ENCODE peak calls at places on chromosomes 6 and 20, in seven cellular contexts. One of them, this sample, is unnamed.
A peak's percentile ranks its signal among the peaks of the same experiment; 100 is the strongest.

GRCh38 chr6:30074331-30075093 is 1.1 kb downstream of the RNF39 start:
- DNase-seq in A549: no peak
- DNase-seq in endothelial cell of umbilical vein: no peak
- DNase-seq in transverse colon: no peak
- DNase-seq in thyroid gland: no peak
- DNase-seq in prostate gland: peak; percentile 41
- DNase-seq in adrenal gland: no peak
- DNase-seq in this sample: no peak

GRCh38 chr20:31837896-31838397 is 7.5 kb downstream of the FOXS1 start:
- DNase-seq in A549: peak; percentile 39
- DNase-seq in adrenal gland: no peak
- DNase-seq in transverse colon: no peak
- DNase-seq in endothelial cell of umbilical vein: peak; percentile 58
- DNase-seq in prostate gland: no peak
- DNase-seq in thyroid gland: no peak
- DNase-seq in this sample: no peak

GRCh38 chr6:134527108-134527787 is 209.3 kb upstream of the SGK1 start:
- DNase-seq in thyroid gland: no peak
- DNase-seq in A549: no peak
- DNase-seq in prostate gland: no peak
- DNase-seq in adrenal gland: no peak
- DNase-seq in endothelial cell of umbilical vein: no peak
- DNase-seq in transverse colon: no peak
- DNase-seq in this sample: no peak

GRCh38 chr6:170108456-170108855 is 182.4 kb downstream of the DLL1 start:
- DNase-seq in A549: no peak
- DNase-seq in transverse colon: no peak
- DNase-seq in adrenal gland: no peak
- DNase-seq in endothelial cell of umbilical vein: no peak
- DNase-seq in prostate gland: no peak
- DNase-seq in thyroid gland: no peak
- DNase-seq in this sample: peak; percentile 17

GRCh38 chr6:35469711-35470662 is 1.8 kb downstream of the RPL10A start:
- DNase-seq in transverse colon: peak; percentile 55
- DNase-seq in prostate gland: no peak
- DNase-seq in adrenal gland: no peak
- DNase-seq in thyroid gland: peak; percentile 44
- DNase-seq in endothelial cell of umbilical vein: peak; percentile 22
- DNase-seq in A549: no peak
- DNase-seq in this sample: peak; percentile 39

GRCh38 chr20:37245181-37245580 is 16.4 kb downstream of the GHRH start:
- DNase-seq in adrenal gland: no peak
- DNase-seq in prostate gland: no peak
- DNase-seq in thyroid gland: no peak
- DNase-seq in transverse colon: no peak
- DNase-seq in endothelial cell of umbilical vein: no peak
- DNase-seq in A549: no peak
- DNase-seq in this sample: no peak

GRCh38 chr20:12927489-12927888 is 81.3 kb upstream of the SPTLC3 start:
- DNase-seq in endothelial cell of umbilical vein: peak; percentile 23
- DNase-seq in adrenal gland: no peak
- DNase-seq in A549: no peak
- DNase-seq in thyroid gland: no peak
- DNase-seq in transverse colon: no peak
- DNase-seq in prostate gland: no peak
- DNase-seq in this sample: no peak

GRCh38 chr6:122530440-122531046 is 58.9 kb upstream of the SERINC1 start:
- DNase-seq in prostate gland: peak; percentile 64
- DNase-seq in thyroid gland: peak; percentile 44
- DNase-seq in adrenal gland: peak; percentile 40
- DNase-seq in endothelial cell of umbilical vein: peak; percentile 76
- DNase-seq in A549: peak; percentile 49
- DNase-seq in transverse colon: peak; percentile 58
- DNase-seq in this sample: peak; percentile 53

DNA sequence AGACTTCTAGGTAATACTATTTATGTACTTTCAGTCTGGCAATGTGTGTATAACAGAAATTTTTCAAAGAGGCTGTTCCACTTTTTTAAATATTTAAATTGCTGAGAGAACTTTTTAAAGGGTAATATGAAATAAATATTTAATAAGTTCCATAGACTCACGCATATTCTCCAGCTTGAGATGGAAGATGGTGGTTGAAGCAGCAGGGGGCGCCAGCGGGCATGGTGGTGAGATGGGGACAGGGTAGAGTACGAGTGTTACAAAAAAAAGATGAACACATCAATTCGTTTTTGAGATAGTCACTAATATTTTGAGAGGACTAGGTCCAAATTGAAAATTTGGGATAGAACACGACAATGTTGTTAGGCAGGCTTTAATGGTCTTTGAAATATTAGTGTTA is 68.4 kb downstream of the RSPO3 start:
- DNase-seq in transverse colon: peak; percentile 53
- DNase-seq in endothelial cell of umbilical vein: no peak
- DNase-seq in adrenal gland: peak; percentile 39
- DNase-seq in thyroid gland: peak; percentile 33
- DNase-seq in A549: peak; percentile 31
- DNase-seq in prostate gland: no peak
- DNase-seq in this sample: peak; percentile 71
- TF ChIP-seq CTCF in transverse colon: peak; percentile 30
- TF ChIP-seq CTCF in endothelial cell of umbilical vein: no peak
- TF ChIP-seq CTCF in adrenal gland: peak; percentile 28
- TF ChIP-seq CTCF in thyroid gland: peak; percentile 22
- TF ChIP-seq CTCF in A549: peak; percentile 43
- TF ChIP-seq CTCF in prostate gland: peak; percentile 18
- TF ChIP-seq CTCF in this sample: no peak

GRCh38 chr6:41489284-41489851 is 56.8 kb upstream of the FOXP4 start:
- DNase-seq in adrenal gland: no peak
- DNase-seq in thyroid gland: no peak
- DNase-seq in endothelial cell of umbilical vein: no peak
- DNase-seq in prostate gland: no peak
- DNase-seq in A549: no peak
- DNase-seq in transverse colon: no peak
- DNase-seq in this sample: no peak
- H3K4me1 ChIP-seq in adrenal gland: no peaks in the 10 kb centered on the region
- H3K4me1 ChIP-seq in thyroid gland: no peaks in the 10 kb centered on the region
- H3K4me1 ChIP-seq in endothelial cell of umbilical vein: no peaks in the 10 kb centered on the region
- H3K4me1 ChIP-seq in prostate gland: no peaks in the 10 kb centered on the region
- H3K4me1 ChIP-seq in A549: no peaks in the 10 kb centered on the region
- H3K4me1 ChIP-seq in transverse colon: peaks cover 8% of the 10 kb centered on the region
- H3K4me1 ChIP-seq in this sample: peaks cover 5% of the 10 kb centered on the region

DNA sequence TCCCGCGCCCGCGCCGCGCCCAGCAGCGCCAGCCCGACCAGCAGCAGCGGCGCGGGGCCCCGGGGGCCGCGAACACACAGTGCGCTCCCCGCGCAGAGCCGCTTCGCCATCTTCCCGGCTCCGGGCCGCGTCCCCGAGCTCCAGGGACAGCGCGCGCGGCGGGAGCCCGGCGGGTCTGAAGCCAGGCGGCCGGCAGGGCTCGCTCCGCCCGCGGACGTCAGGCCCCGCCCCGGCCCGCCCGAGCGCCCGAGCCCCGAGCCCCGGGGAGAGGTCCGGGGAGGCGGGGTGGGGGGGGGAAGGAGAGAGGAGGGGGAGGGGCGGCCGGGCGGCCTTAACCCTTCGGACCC is at the start of gene LAMA5:
- DNase-seq in prostate gland: no peak
- DNase-seq in transverse colon: peak; percentile 69
- DNase-seq in A549: peak; percentile 61
- DNase-seq in adrenal gland: peak; percentile 63
- DNase-seq in endothelial cell of umbilical vein: no peak
- DNase-seq in thyroid gland: peak; percentile 74
- DNase-seq in this sample: peak; percentile 72
- TF ChIP-seq POLR2A in prostate gland: peak; percentile 69
- TF ChIP-seq POLR2A in transverse colon: no peak
- TF ChIP-seq POLR2A in A549: peak; percentile 67
- TF ChIP-seq POLR2A in adrenal gland: peak; percentile 74
- TF ChIP-seq POLR2A in endothelial cell of umbilical vein: no peak
- TF ChIP-seq POLR2A in thyroid gland: peak; percentile 65
- TF ChIP-seq POLR2A in this sample: no peak

GRCh38 chr20:50191566-50192363 is 1.1 kb downstream of the CEBPB start:
- DNase-seq in thyroid gland: peak; percentile 46
- DNase-seq in adrenal gland: peak; percentile 69
- DNase-seq in A549: peak; percentile 75
- DNase-seq in transverse colon: peak; percentile 55
- DNase-seq in prostate gland: peak; percentile 36
- DNase-seq in endothelial cell of umbilical vein: peak; percentile 68
- DNase-seq in this sample: peak; percentile 47
- TF ChIP-seq CTCF in thyroid gland: peak; percentile 11
- TF ChIP-seq CTCF in adrenal gland: peak; percentile 62
- TF ChIP-seq CTCF in A549: no peak
- TF ChIP-seq CTCF in transverse colon: peak; percentile 39
- TF ChIP-seq CTCF in prostate gland: no peak
- TF ChIP-seq CTCF in endothelial cell of umbilical vein: peak; percentile 52
- TF ChIP-seq CTCF in this sample: peak; percentile 30

GRCh38 chr20:7523288-7523687 is 417.0 kb downstream of the HAO1 start:
- DNase-seq in adrenal gland: no peak
- DNase-seq in thyroid gland: no peak
- DNase-seq in A549: no peak
- DNase-seq in prostate gland: no peak
- DNase-seq in transverse colon: no peak
- DNase-seq in endothelial cell of umbilical vein: no peak
- DNase-seq in this sample: no peak
- H3K4me1 ChIP-seq in adrenal gland: no peaks in the 10 kb centered on the region
- H3K4me1 ChIP-seq in thyroid gland: no peaks in the 10 kb centered on the region
- H3K4me1 ChIP-seq in A549: no peaks in the 10 kb centered on the region
- H3K4me1 ChIP-seq in prostate gland: no peaks in the 10 kb centered on the region
- H3K4me1 ChIP-seq in transverse colon: no peaks in the 10 kb centered on the region
- H3K4me1 ChIP-seq in endothelial cell of umbilical vein: no peaks in the 10 kb centered on the region
- H3K4me1 ChIP-seq in this sample: no peaks in the 10 kb centered on the region

GRCh38 chr6:27479319-27480182 is 6.6 kb upstream of the ZNF184 start:
- DNase-seq in endothelial cell of umbilical vein: peak; percentile 94
- DNase-seq in A549: peak; percentile 87
- DNase-seq in prostate gland: peak; percentile 76
- DNase-seq in adrenal gland: peak; percentile 66
- DNase-seq in thyroid gland: peak; percentile 79
- DNase-seq in transverse colon: peak; percentile 80
- DNase-seq in this sample: peak; percentile 63
- TF ChIP-seq POLR2A in endothelial cell of umbilical vein: no peak
- TF ChIP-seq POLR2A in A549: no peak
- TF ChIP-seq POLR2A in prostate gland: peak; percentile 43
- TF ChIP-seq POLR2A in adrenal gland: peak; percentile 57
- TF ChIP-seq POLR2A in thyroid gland: no peak
- TF ChIP-seq POLR2A in transverse colon: no peak
- TF ChIP-seq POLR2A in this sample: no peak

GRCh38 chr6:16127471-16127870 is 1.4 kb upstream of the MYLIP start:
- DNase-seq in transverse colon: no peak
- DNase-seq in prostate gland: no peak
- DNase-seq in endothelial cell of umbilical vein: no peak
- DNase-seq in adrenal gland: no peak
- DNase-seq in A549: no peak
- DNase-seq in thyroid gland: no peak
- DNase-seq in this sample: no peak

GRCh38 chr6:16129623-16130243 is 847 bp downstream of the MYLIP start:
- DNase-seq in A549: no peak
- DNase-seq in prostate gland: no peak
- DNase-seq in adrenal gland: peak; percentile 39
- DNase-seq in thyroid gland: peak; percentile 52
- DNase-seq in transverse colon: peak; percentile 41
- DNase-seq in endothelial cell of umbilical vein: peak; percentile 52
- DNase-seq in this sample: peak; percentile 52

GRCh38 chr6:16130437-16130891 is 1.6 kb downstream of the MYLIP start:
- DNase-seq in endothelial cell of umbilical vein: no peak
- DNase-seq in transverse colon: peak; percentile 45
- DNase-seq in A549: no peak
- DNase-seq in prostate gland: peak; percentile 12
- DNase-seq in adrenal gland: no peak
- DNase-seq in thyroid gland: peak; percentile 37
- DNase-seq in this sample: no peak

GRCh38 chr6:16130932-16131387 is 2.1 kb downstream of the MYLIP start:
- DNase-seq in endothelial cell of umbilical vein: peak; percentile 88
- DNase-seq in A549: peak; percentile 67
- DNase-seq in thyroid gland: peak; percentile 60
- DNase-seq in adrenal gland: no peak
- DNase-seq in transverse colon: peak; percentile 73
- DNase-seq in prostate gland: peak; percentile 46
- DNase-seq in this sample: peak; percentile 49

DNA sequence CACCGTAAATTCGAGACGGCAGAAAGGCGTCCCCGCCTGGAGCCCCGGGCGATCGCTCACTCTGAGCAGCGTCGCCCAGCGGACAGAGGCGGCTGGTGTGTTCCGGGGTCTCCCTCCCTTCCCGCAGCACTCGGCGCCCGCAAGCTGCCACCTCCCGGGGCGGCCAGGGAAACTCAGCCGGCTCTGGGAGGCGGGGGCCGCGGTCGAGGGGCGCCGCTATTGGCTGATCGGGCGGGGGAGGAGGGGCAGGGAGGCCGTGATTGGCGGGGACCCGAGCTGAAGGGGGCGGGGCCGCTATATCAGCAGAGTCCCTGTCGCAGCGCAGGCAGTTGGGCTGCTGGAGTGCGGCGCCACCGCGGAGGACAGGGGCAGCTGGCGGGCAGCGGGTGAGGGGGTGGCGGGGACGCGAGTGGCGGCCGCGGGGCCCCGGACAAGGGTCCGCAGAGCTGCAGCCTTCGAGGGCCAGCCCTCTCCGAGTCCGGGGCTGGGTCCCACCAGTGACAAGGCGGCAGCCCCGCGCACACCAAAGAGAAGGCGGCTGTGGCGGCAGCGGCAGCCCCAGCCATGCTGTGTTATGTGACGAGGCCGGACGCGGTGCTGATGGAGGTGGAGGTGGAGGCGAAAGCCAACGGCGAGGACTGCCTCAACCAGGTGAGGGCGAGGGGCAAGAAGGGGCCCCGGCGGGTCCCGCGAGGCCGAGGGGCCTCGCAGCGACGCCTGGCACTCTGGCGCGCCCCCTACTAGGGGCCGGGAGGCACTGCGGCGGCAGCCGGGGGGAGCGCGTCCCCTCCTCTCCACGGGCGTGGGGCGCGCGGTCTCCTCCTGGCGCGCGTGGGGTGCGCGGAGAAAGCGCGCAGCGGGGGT is at the start of gene MYLIP:
- DNase-seq in endothelial cell of umbilical vein: peak; percentile 95
- DNase-seq in A549: peak; percentile 90
- DNase-seq in adrenal gland: peak; percentile 98
- DNase-seq in transverse colon: peak; percentile 99
- DNase-seq in prostate gland: peak; percentile 98
- DNase-seq in thyroid gland: peak; percentile 99
- DNase-seq in this sample: peak; percentile 99
- TF ChIP-seq CTCF in endothelial cell of umbilical vein: peak; percentile 87
- TF ChIP-seq CTCF in A549: peak; percentile 59
- TF ChIP-seq CTCF in adrenal gland: peak; percentile 84
- TF ChIP-seq CTCF in transverse colon: peak; percentile 76
- TF ChIP-seq CTCF in prostate gland: peak; percentile 52
- TF ChIP-seq CTCF in thyroid gland: peak; percentile 80
- TF ChIP-seq CTCF in this sample: no peak

DNA sequence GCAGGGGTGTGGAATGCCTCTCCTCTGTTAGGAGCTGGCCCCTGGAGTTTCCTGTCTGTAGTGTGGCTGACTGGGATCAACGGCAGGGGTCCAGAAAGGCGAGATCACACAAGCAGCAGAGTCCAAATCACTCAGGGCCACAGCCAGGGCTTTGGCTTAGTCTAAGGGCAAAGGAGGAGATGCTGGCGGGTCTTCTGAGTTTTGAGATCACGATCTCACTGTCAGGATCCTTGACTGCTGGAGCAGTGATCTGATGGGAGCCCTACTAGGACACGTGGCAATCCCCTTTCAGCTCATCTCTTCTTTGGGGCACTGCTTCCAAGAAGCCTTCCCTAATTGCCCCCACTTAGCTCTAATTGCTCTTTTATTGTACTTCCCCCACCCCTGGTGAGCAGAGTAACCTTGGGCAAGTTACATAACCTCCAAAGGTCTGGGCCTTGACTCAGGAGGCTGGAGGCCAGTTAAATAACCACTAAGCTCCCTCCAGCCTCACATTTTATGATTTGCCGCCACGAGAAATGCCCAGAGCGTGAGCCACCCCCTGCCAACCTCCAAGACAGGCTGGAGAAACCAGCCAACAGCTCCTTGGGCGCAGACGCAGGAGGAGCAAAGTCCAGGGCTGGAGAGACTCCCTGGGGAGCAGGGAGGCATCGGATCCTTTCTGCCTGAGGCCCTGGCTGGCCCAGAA is 12.0 kb downstream of the KCNK5 start:
- DNase-seq in thyroid gland: no peak
- DNase-seq in A549: peak; percentile 45
- DNase-seq in adrenal gland: no peak
- DNase-seq in prostate gland: no peak
- DNase-seq in endothelial cell of umbilical vein: no peak
- DNase-seq in transverse colon: peak; percentile 78
- DNase-seq in this sample: peak; percentile 51
- H3K4me1 ChIP-seq in thyroid gland: peaks cover 64% of the 10 kb centered on the region
- H3K4me1 ChIP-seq in A549: peaks cover 62% of the 10 kb centered on the region
- H3K4me1 ChIP-seq in adrenal gland: no peaks in the 10 kb centered on the region
- H3K4me1 ChIP-seq in prostate gland: no peaks in the 10 kb centered on the region
- H3K4me1 ChIP-seq in endothelial cell of umbilical vein: no peaks in the 10 kb centered on the region
- H3K4me1 ChIP-seq in transverse colon: peaks cover 22% of the 10 kb centered on the region
- H3K4me1 ChIP-seq in this sample: peaks cover 18% of the 10 kb centered on the region

This sample was measured in stomach.